ENCODE peak calls at places on chromosome 1, in nine cellular contexts. One of them, this sample, is unnamed.

GRCh38 chr1:152565115-152565514 is 1.5 kb downstream of the LCE3E start:
- DNase-seq in anterior cingulate cortex: no peak
- DNase-seq in fibroblast of pulmonary artery: no peak
- DNase-seq in GM10248: no peak
- DNase-seq in activated CD4-positive, alpha-beta memory T cell treated with anti-CD3 and anti-CD28 coated beads for 36 hours: no peak
- DNase-seq in T-helper 2 cell: no peak
- DNase-seq in stomach: no peak
- DNase-seq in AG08396: no peak
- DNase-seq in AG04450: no peak
- DNase-seq in this sample: no peak

GRCh38 chr1:231806623-231807470 is 180.3 kb downstream of the DISC1 start:
- DNase-seq in GM10248: peak
- DNase-seq in anterior cingulate cortex: no peak
- DNase-seq in T-helper 2 cell: no peak
- DNase-seq in AG08396: no peak
- DNase-seq in fibroblast of pulmonary artery: peak
- DNase-seq in stomach: peak
- DNase-seq in activated CD4-positive, alpha-beta memory T cell treated with anti-CD3 and anti-CD28 coated beads for 36 hours: peak
- DNase-seq in AG04450: no peak
- DNase-seq in this sample: peak

GRCh38 chr1:108017698-108018097 is 52.7 kb upstream of the VAV3 start:
- DNase-seq in stomach: no peak
- DNase-seq in activated CD4-positive, alpha-beta memory T cell treated with anti-CD3 and anti-CD28 coated beads for 36 hours: no peak
- DNase-seq in AG04450: no peak
- DNase-seq in T-helper 2 cell: no peak
- DNase-seq in AG08396: no peak
- DNase-seq in anterior cingulate cortex: no peak
- DNase-seq in GM10248: no peak
- DNase-seq in fibroblast of pulmonary artery: no peak
- DNase-seq in this sample: no peak

GRCh38 chr1:79646885-79647284 is 640.4 kb upstream of the ADGRL4 start:
- DNase-seq in activated CD4-positive, alpha-beta memory T cell treated with anti-CD3 and anti-CD28 coated beads for 36 hours: no peak
- DNase-seq in anterior cingulate cortex: no peak
- DNase-seq in T-helper 2 cell: no peak
- DNase-seq in GM10248: no peak
- DNase-seq in AG04450: no peak
- DNase-seq in fibroblast of pulmonary artery: no peak
- DNase-seq in AG08396: no peak
- DNase-seq in stomach: no peak
- DNase-seq in this sample: no peak

GRCh38 chr1:208598021-208598420 is 353.8 kb upstream of the PLXNA2 start:
- DNase-seq in GM10248: no peak
- DNase-seq in AG08396: no peak
- DNase-seq in anterior cingulate cortex: no peak
- DNase-seq in activated CD4-positive, alpha-beta memory T cell treated with anti-CD3 and anti-CD28 coated beads for 36 hours: no peak
- DNase-seq in stomach: no peak
- DNase-seq in AG04450: no peak
- DNase-seq in T-helper 2 cell: no peak
- DNase-seq in fibroblast of pulmonary artery: no peak
- DNase-seq in this sample: no peak

GRCh38 chr1:6495540-6496359 is 4.3 kb upstream of the PLEKHG5 start:
- DNase-seq in fibroblast of pulmonary artery: no peak
- DNase-seq in anterior cingulate cortex: no peak
- DNase-seq in AG04450: no peak
- DNase-seq in T-helper 2 cell: no peak
- DNase-seq in GM10248: no peak
- DNase-seq in AG08396: no peak
- DNase-seq in stomach: no peak
- DNase-seq in activated CD4-positive, alpha-beta memory T cell treated with anti-CD3 and anti-CD28 coated beads for 36 hours: no peak
- DNase-seq in this sample: no peak

GRCh38 chr1:86419277-86419903 is 4.6 kb upstream of the CLCA2 start:
- DNase-seq in AG04450: no peak
- DNase-seq in anterior cingulate cortex: no peak
- DNase-seq in AG08396: peak
- DNase-seq in fibroblast of pulmonary artery: peak
- DNase-seq in activated CD4-positive, alpha-beta memory T cell treated with anti-CD3 and anti-CD28 coated beads for 36 hours: peak
- DNase-seq in T-helper 2 cell: peak
- DNase-seq in stomach: no peak
- DNase-seq in GM10248: peak
- DNase-seq in this sample: no peak

GRCh38 chr1:54571803-54572202 is 23.8 kb downstream of the ACOT11 start:
- DNase-seq in GM10248: no peak
- DNase-seq in activated CD4-positive, alpha-beta memory T cell treated with anti-CD3 and anti-CD28 coated beads for 36 hours: no peak
- DNase-seq in stomach: no peak
- DNase-seq in AG08396: no peak
- DNase-seq in fibroblast of pulmonary artery: peak
- DNase-seq in anterior cingulate cortex: no peak
- DNase-seq in AG04450: no peak
- DNase-seq in T-helper 2 cell: no peak
- DNase-seq in this sample: no peak

GRCh38 chr1:182368903-182369302 is 22.7 kb downstream of the GLUL start:
- DNase-seq in anterior cingulate cortex: no peak
- DNase-seq in T-helper 2 cell: no peak
- DNase-seq in GM10248: no peak
- DNase-seq in AG08396: no peak
- DNase-seq in activated CD4-positive, alpha-beta memory T cell treated with anti-CD3 and anti-CD28 coated beads for 36 hours: no peak
- DNase-seq in fibroblast of pulmonary artery: no peak
- DNase-seq in AG04450: no peak
- DNase-seq in stomach: no peak
- DNase-seq in this sample: no peak